ENCODE peak calls at places on chromosomes 11 and 22, in ten cellular contexts. One of them, this sample, is unnamed.

GRCh38 chr11:128800871-128801417 is 66.2 kb downstream of the KCNJ1 start:
- DNase-seq in kidney tubule cell: no peak
- DNase-seq in LoVo: no peak
- DNase-seq in cardiac muscle cell: no peak
- DNase-seq in stimulated activated naive CD8-positive, alpha-beta T cell treated with anti-CD3 and anti-CD28 coated beads, Interleukin-15, amount 100 ng/mL, for 72 hours: no peak
- DNase-seq in T-helper 2 cell: no peak
- DNase-seq in mesenteric fat pad: no peak
- DNase-seq in T follicular helper cell: no peak
- DNase-seq in ACHN: no peak
- DNase-seq in stimulated activated CD8-positive, alpha-beta memory T cell treated with anti-CD3 and anti-CD28 coated beads, Interleukin-4, amount 100 ng/mL, for 1 hour: no peak
- DNase-seq in this sample: no peak

GRCh38 chr22:39313258-39314001 is 6.0 kb downstream of the RPL3 start:
- DNase-seq in T follicular helper cell: no peak
- DNase-seq in T-helper 2 cell: no peak
- DNase-seq in mesenteric fat pad: no peak
- DNase-seq in stimulated activated naive CD8-positive, alpha-beta T cell treated with anti-CD3 and anti-CD28 coated beads, Interleukin-15, amount 100 ng/mL, for 72 hours: no peak
- DNase-seq in LoVo: no peak
- DNase-seq in stimulated activated CD8-positive, alpha-beta memory T cell treated with anti-CD3 and anti-CD28 coated beads, Interleukin-4, amount 100 ng/mL, for 1 hour: no peak
- DNase-seq in cardiac muscle cell: no peak
- DNase-seq in kidney tubule cell: no peak
- DNase-seq in ACHN: no peak
- DNase-seq in this sample: no peak

GRCh38 chr11:75435571-75435925 is 2.5 kb upstream of the KLHL35 start:
- DNase-seq in kidney tubule cell: no peak
- DNase-seq in stimulated activated naive CD8-positive, alpha-beta T cell treated with anti-CD3 and anti-CD28 coated beads, Interleukin-15, amount 100 ng/mL, for 72 hours: no peak
- DNase-seq in T follicular helper cell: no peak
- DNase-seq in stimulated activated CD8-positive, alpha-beta memory T cell treated with anti-CD3 and anti-CD28 coated beads, Interleukin-4, amount 100 ng/mL, for 1 hour: no peak
- DNase-seq in T-helper 2 cell: no peak
- DNase-seq in LoVo: no peak
- DNase-seq in mesenteric fat pad: no peak
- DNase-seq in cardiac muscle cell: no peak
- DNase-seq in ACHN: no peak
- DNase-seq in this sample: no peak

GRCh38 chr22:19614546-19614884 is 90.3 kb upstream of the CLDN5 start:
- DNase-seq in T-helper 2 cell: no peak
- DNase-seq in ACHN: no peak
- DNase-seq in cardiac muscle cell: no peak
- DNase-seq in kidney tubule cell: no peak
- DNase-seq in mesenteric fat pad: no peak
- DNase-seq in stimulated activated CD8-positive, alpha-beta memory T cell treated with anti-CD3 and anti-CD28 coated beads, Interleukin-4, amount 100 ng/mL, for 1 hour: no peak
- DNase-seq in LoVo: no peak
- DNase-seq in stimulated activated naive CD8-positive, alpha-beta T cell treated with anti-CD3 and anti-CD28 coated beads, Interleukin-15, amount 100 ng/mL, for 72 hours: no peak
- DNase-seq in T follicular helper cell: no peak
- DNase-seq in this sample: no peak

GRCh38 chr22:44369241-44369652 is 56.5 kb upstream of the SHISAL1 start:
- DNase-seq in stimulated activated CD8-positive, alpha-beta memory T cell treated with anti-CD3 and anti-CD28 coated beads, Interleukin-4, amount 100 ng/mL, for 1 hour: no peak
- DNase-seq in cardiac muscle cell: no peak
- DNase-seq in LoVo: no peak
- DNase-seq in T-helper 2 cell: no peak
- DNase-seq in stimulated activated naive CD8-positive, alpha-beta T cell treated with anti-CD3 and anti-CD28 coated beads, Interleukin-15, amount 100 ng/mL, for 72 hours: no peak
- DNase-seq in T follicular helper cell: no peak
- DNase-seq in mesenteric fat pad: no peak
- DNase-seq in kidney tubule cell: no peak
- DNase-seq in ACHN: no peak
- DNase-seq in this sample: no peak

GRCh38 chr11:19605500-19606371 is 106.9 kb upstream of the NAV2 start:
- DNase-seq in T follicular helper cell: no peak
- DNase-seq in cardiac muscle cell: peak
- DNase-seq in ACHN: peak
- DNase-seq in stimulated activated CD8-positive, alpha-beta memory T cell treated with anti-CD3 and anti-CD28 coated beads, Interleukin-4, amount 100 ng/mL, for 1 hour: no peak
- DNase-seq in stimulated activated naive CD8-positive, alpha-beta T cell treated with anti-CD3 and anti-CD28 coated beads, Interleukin-15, amount 100 ng/mL, for 72 hours: no peak
- DNase-seq in mesenteric fat pad: no peak
- DNase-seq in kidney tubule cell: no peak
- DNase-seq in T-helper 2 cell: no peak
- DNase-seq in LoVo: no peak
- DNase-seq in this sample: no peak

GRCh38 chr22:41910599-41911291 is 4.1 kb downstream of the SHISA8 start:
- DNase-seq in T follicular helper cell: no peak
- DNase-seq in LoVo: no peak
- DNase-seq in T-helper 2 cell: peak
- DNase-seq in cardiac muscle cell: peak
- DNase-seq in stimulated activated CD8-positive, alpha-beta memory T cell treated with anti-CD3 and anti-CD28 coated beads, Interleukin-4, amount 100 ng/mL, for 1 hour: no peak
- DNase-seq in ACHN: no peak
- DNase-seq in stimulated activated naive CD8-positive, alpha-beta T cell treated with anti-CD3 and anti-CD28 coated beads, Interleukin-15, amount 100 ng/mL, for 72 hours: peak
- DNase-seq in kidney tubule cell: peak
- DNase-seq in mesenteric fat pad: no peak
- DNase-seq in this sample: no peak

GRCh38 chr11:65793144-65793581 is 6.3 kb downstream of the OVOL1 start:
- DNase-seq in T-helper 2 cell: no peak
- DNase-seq in T follicular helper cell: no peak
- DNase-seq in stimulated activated CD8-positive, alpha-beta memory T cell treated with anti-CD3 and anti-CD28 coated beads, Interleukin-4, amount 100 ng/mL, for 1 hour: no peak
- DNase-seq in stimulated activated naive CD8-positive, alpha-beta T cell treated with anti-CD3 and anti-CD28 coated beads, Interleukin-15, amount 100 ng/mL, for 72 hours: no peak
- DNase-seq in cardiac muscle cell: no peak
- DNase-seq in kidney tubule cell: peak
- DNase-seq in LoVo: no peak
- DNase-seq in ACHN: no peak
- DNase-seq in mesenteric fat pad: no peak
- DNase-seq in this sample: peak

GRCh38 chr11:116030697-116031331 is 526.6 kb upstream of the CADM1 start:
- DNase-seq in kidney tubule cell: no peak
- DNase-seq in T-helper 2 cell: no peak
- DNase-seq in cardiac muscle cell: no peak
- DNase-seq in ACHN: no peak
- DNase-seq in stimulated activated naive CD8-positive, alpha-beta T cell treated with anti-CD3 and anti-CD28 coated beads, Interleukin-15, amount 100 ng/mL, for 72 hours: no peak
- DNase-seq in T follicular helper cell: no peak
- DNase-seq in LoVo: no peak
- DNase-seq in stimulated activated CD8-positive, alpha-beta memory T cell treated with anti-CD3 and anti-CD28 coated beads, Interleukin-4, amount 100 ng/mL, for 1 hour: no peak
- DNase-seq in mesenteric fat pad: no peak
- DNase-seq in this sample: no peak

This sample was measured in Calu3.